ENCODE peak calls at places on chromosomes 5 and 9, in six cellular contexts. I is neural progenitor cell, E is lower lobe of right lung, S is fibroblast of villous mesenchyme, O is hepatocyte, B is DND-41. V is an unnamed sample.

GRCh38 chr9:113622600-113623400 is 159.3 kb downstream of the RGS3 start:
- DNase-seq in I (no peak), E (no peak), S (peak), O (peak), B (no peak), V (peak)

GRCh38 chr5:13472834-13473233 is 471.7 kb downstream of the DNAH5 start:
- DNase-seq in I (no peak), E (no peak), S (no peak), O (no peak), B (no peak), V (no peak)

GRCh38 chr9:93658184-93658925 is 82.0 kb downstream of the PHF2 start:
- DNase-seq in I (no peak), E (peak), S (no peak), O (no peak), B (no peak), V (no peak)

GRCh38 chr9:135504262-135505229 is 4.1 kb downstream of the MRPS2 start:
- DNase-seq in I (peak), E (peak), S (peak), O (peak), B (peak), V (peak)

GRCh38 chr5:168260353-168261211 is 30.9 kb upstream of the WWC1 start:
- DNase-seq in I (no peak), E (no peak), S (peak), O (peak), B (no peak), V (no peak)

GRCh38 chr5:76751291-76751690 is 35.4 kb downstream of the F2R start:
- DNase-seq in I (no peak), E (no peak), S (no peak), O (no peak), B (no peak), V (no peak)

GRCh38 chr5:56168066-56168478 is 65.1 kb downstream of the ANKRD55 start:
- DNase-seq in I (no peak), E (no peak), S (peak), O (no peak), B (no peak), V (no peak)

GRCh38 chr9:127580879-127581278 is 31.2 kb upstream of the STXBP1 start:
- DNase-seq in I (no peak), E (no peak), S (no peak), O (no peak), B (no peak), V (no peak)

GRCh38 chr5:123438244-123438643 is 15.0 kb upstream of the CEP120 start:
- DNase-seq in I (no peak), E (no peak), S (no peak), O (no peak), B (no peak), V (no peak)

GRCh38 chr5:83177803-83178202 is 100.5 kb downstream of the XRCC4 start:
- DNase-seq in I (no peak), E (no peak), S (no peak), O (no peak), B (no peak), V (no peak)

GRCh38 chr5:149212203-149212951 is 59.3 kb upstream of the AFAP1L1 start:
- DNase-seq in I (no peak), E (no peak), S (peak), O (peak), B (no peak), V (peak)

GRCh38 chr5:5800801-5801761 is 378.6 kb downstream of the ICE1 start:
- DNase-seq in I (no peak), E (no peak), S (no peak), O (no peak), B (no peak), V (no peak)

GRCh38 chr9:20593551-20593950 is 28.7 kb downstream of the MLLT3 start:
- DNase-seq in I (no peak), E (no peak), S (peak), O (no peak), B (no peak), V (peak)

GRCh38 chr9:81116340-81117207 is 572.8 kb downstream of the TLE1 start:
- DNase-seq in I (no peak), E (no peak), S (peak), O (no peak), B (no peak), V (no peak)

GRCh38 chr9:136204838-136205706 is at the start of gene LHX3:
- DNase-seq in I (peak), E (no peak), S (peak), O (peak), B (no peak), V (peak)

GRCh38 chr5:129096382-129096991 is 1.9 kb downstream of the ISOC1 start:
- DNase-seq in I (no peak), E (no peak), S (no peak), O (no peak), B (no peak), V (no peak)

DNA sequence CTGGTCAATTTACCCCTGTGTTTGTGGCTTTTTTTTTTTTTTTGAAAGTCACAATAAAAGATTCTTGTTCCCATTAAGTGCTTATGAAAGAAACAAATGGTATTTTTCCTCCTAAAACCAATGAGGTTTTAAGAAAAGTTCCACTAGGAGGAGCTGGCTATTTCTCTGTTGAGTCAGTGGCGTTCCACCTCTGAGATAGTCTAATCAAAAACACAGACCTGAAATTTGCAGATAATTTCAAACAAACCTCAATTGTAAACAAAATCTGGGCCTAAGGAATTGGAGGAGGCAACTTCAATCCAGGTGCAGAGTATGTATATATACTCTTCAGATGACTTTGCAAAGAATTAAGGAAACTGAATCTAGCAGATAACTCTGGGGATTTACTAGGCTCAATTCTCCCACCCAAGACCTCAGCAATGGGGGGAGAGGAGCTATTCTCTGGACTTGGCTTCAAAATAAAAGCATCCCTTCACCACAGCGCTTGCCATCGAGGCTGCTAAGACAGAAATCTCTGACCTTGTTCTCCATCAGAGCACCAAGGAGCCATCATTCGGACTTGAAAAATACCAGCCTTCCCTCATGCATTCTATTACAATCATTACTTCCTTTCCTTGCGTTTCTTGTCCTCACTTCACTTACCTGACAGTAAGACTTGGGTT is 52.4 kb downstream of the FANCC start:
- DNase-seq in I (peak), E (no peak), S (peak), O (peak), B (no peak), V (peak)
- TF ChIP-seq CTCF in I (peak), E (peak), S (peak), O (peak), B (peak), V (peak)

DNA sequence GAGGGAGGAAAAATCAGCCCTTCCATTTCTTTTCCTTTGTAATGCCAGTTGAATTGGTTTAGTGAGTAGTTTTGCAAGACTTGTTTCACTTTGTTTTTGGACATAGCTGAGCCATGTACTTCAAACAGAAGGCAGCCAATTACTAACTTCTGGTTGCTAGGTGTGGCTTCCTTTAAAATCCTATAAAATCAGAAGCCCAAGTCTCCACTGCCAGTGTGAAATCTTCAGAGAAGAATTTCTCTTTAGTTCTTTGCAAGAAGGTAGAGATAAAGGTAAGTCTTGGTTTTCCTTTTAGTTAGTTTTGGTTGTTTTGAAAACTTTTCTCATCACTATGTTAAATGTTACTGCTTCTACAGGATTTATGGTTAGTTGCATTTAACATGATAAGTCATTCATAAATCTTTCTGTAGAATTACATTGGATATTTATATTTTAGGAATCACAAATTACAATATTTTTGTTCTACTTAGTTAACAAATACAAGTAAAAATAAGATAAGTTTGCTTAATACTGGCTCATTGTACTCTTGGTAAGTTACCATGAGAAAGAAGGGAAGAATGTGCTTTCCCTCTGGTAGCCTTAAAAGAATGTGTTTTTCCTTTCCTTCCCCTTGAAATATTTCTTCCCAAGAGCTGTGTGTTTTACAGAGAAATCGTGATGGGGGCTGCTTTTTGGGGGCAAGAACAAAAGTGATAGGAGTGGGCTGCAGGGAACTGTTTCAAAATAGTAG is at the start of gene ANXA1:
- DNase-seq in I (no peak), E (no peak), S (peak), O (peak), B (peak), V (peak)
- H3K4me3 ChIP-seq in I (no peak), E (peak), S (peak), O (peak), B (peak), V (peak)

GRCh38 chr5:141223112-141223783 is at the start of gene PCDHB14:
- DNase-seq in I (peak), E (no peak), S (peak), O (peak), B (peak), V (peak)
- TF ChIP-seq CTCF in I (peak), E (no peak), S (peak), O (no peak), B (peak), V (no peak)

DNA sequence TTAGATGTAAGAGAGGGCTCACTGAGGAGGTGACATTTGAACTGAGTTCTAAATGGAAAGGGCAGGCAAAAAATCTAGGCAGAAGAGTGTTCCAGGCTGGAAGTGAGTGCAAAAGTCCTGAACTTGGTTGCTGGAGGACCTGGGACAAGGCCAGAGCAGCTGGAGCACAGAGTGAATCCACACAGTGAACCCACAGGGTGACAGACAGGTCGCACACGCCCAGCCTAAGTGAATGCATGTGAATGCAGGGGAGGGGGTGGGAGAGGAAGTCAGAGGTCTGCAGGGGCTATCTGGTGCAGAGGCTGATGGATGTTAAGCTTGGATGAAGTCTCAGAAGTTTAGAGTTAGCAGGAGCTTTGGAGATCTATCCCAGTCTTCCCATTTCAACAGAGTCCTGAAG is 556 bp upstream of the TTF1 start:
- DNase-seq in I (no peak), E (no peak), S (no peak), O (no peak), B (no peak), V (no peak)
- H3K4me3 ChIP-seq in I (no peak), E (peak), S (no peak), O (no peak), B (no peak), V (peak)

DNA sequence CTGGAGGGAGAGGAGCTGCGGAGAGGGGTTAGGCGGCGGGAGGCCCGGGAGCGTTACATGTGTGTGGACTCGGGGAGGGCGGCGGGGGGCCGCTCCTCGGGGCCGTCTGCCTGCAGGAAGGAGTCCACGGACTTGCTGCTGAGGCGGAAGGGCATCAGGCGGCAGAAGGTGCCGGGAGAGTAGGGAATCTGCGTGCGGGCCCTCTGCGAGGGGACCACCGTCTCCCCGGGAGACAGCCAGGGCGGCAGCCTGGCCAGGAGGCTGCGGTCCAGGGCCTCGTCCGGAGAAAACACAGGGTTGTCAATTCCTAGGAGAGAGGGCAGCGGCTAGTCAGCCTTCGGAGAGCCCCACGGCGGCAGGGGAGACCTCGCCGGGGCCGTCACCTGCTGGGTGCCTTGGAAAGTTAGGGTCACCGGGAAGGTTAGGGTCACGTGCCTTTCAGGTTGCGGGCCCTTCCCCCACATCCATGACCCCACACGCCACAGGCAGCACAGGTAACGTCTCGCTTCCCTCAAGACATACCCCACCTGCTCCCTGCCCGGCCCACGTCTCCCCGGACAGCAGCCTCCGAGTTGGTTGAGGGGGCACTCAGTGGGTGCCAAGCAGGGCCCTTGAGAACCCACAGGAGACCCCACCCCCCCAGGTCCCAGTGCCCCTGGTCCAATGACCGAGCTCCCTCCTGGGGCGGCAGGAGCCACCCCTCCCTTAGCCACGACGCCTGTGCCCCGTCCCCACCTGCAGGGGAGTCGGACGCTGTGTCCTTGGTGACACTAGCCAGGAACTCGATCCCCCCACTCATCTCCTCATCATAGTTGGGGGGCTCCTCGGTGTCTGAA is 32.1 kb downstream of the EXOC3 start:
- DNase-seq in I (no peak), E (peak), S (no peak), O (no peak), B (no peak), V (peak)
- TF ChIP-seq CTCF in I (no peak), E (no peak), S (no peak), O (no peak), B (no peak), V (no peak)

DNA sequence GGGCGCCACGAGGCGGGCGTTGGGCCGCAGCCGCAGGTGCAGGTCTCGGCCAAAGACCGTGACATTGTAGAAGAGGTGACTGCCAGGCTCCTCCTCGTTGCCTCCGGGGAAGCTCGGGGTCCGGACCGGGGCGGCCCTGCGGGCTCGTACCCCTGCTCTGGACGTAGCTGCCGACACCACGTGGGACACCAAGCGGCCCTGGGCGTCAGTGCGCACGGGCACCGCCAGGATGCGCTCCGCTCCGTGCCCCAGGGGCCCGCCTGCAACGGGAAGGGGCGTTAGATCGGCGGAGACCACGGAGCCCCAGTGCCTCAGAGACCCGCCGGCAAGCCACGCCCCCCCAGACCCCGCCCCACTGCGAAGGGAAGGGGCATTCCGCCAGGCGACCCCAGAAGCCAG is 1.4 kb downstream of the ADAMTS2 start:
- DNase-seq in I (peak), E (no peak), S (peak), O (peak), B (no peak), V (peak)
- H3K4me3 ChIP-seq in I (peak), E (peak), S (peak), O (peak), B (no peak), V (peak)